ENCODE peak calls at places on chromosomes 12 and 14, in ten cellular contexts. C is colonic mucosa; M is left lung; E is CD8-positive, alpha-beta memory T cell; I is Peyer's patch; G is H9; K is gastrocnemius medialis; F is tibial nerve; W is A549; V is uterus. B is an unnamed sample.

GRCh38 chr12:388547-389137 is 478 bp downstream of the KDM5A start:
- DNase-seq in C (peak; percentile 48), M (peak; percentile 47), E (peak; percentile 73), I (peak; percentile 59), G (no peak), K (no peak), F (no peak), W (peak; percentile 37), V (no peak), B (peak; percentile 34)

GRCh38 chr12:27899151-27899661 is 73.3 kb downstream of the PTHLH start:
- DNase-seq in C (no peak), M (no peak), E (no peak), I (no peak), G (no peak), K (no peak), F (no peak), W (peak; percentile 66), V (no peak), B (no peak)

GRCh38 chr14:22052795-22053194 is 379.2 kb upstream of the OR4E1 start:
- DNase-seq in C (no peak), M (no peak), E (no peak), I (no peak), G (no peak), K (no peak), F (no peak), W (no peak), V (no peak), B (no peak)

GRCh38 chr14:39469094-39469710 is 37.0 kb upstream of the FBXO33 start:
- DNase-seq in C (no peak), M (no peak), E (peak; percentile 28), I (no peak), G (peak; percentile 70), K (no peak), F (no peak), W (peak; percentile 35), V (no peak), B (no peak)

GRCh38 chr14:54395284-54395683 is 1.5 kb upstream of the CDKN3 start:
- DNase-seq in C (no peak), M (no peak), E (no peak), I (no peak), G (no peak), K (no peak), F (no peak), W (no peak), V (no peak), B (no peak)

GRCh38 chr12:7154042-7154441 is 23.9 kb downstream of the CLSTN3 start:
- DNase-seq in C (no peak), M (no peak), E (no peak), I (no peak), G (no peak), K (no peak), F (no peak), W (no peak), V (no peak), B (no peak)

GRCh38 chr14:100734031-100734990 is 7.6 kb downstream of the DLK1 start:
- DNase-seq in C (no peak), M (peak; percentile 24), E (no peak), I (no peak), G (peak; percentile 10), K (no peak), F (no peak), W (no peak), V (no peak), B (no peak)

GRCh38 chr14:59900536-59900935 is 19.4 kb upstream of the LRRC9 start:
- DNase-seq in C (no peak), M (no peak), E (no peak), I (no peak), G (no peak), K (no peak), F (no peak), W (no peak), V (no peak), B (no peak)

GRCh38 chr12:45322810-45323209 is 106.9 kb downstream of the ANO6 start:
- DNase-seq in C (no peak), M (no peak), E (no peak), I (no peak), G (no peak), K (no peak), F (no peak), W (no peak), V (no peak), B (no peak)

GRCh38 chr14:89481167-89481566 is 64.1 kb upstream of the FOXN3 start:
- DNase-seq in C (peak; percentile 36), M (peak; percentile 40), E (no peak), I (peak; percentile 54), G (no peak), K (peak; percentile 79), F (peak; percentile 54), W (no peak), V (no peak), B (peak; percentile 70)

DNA sequence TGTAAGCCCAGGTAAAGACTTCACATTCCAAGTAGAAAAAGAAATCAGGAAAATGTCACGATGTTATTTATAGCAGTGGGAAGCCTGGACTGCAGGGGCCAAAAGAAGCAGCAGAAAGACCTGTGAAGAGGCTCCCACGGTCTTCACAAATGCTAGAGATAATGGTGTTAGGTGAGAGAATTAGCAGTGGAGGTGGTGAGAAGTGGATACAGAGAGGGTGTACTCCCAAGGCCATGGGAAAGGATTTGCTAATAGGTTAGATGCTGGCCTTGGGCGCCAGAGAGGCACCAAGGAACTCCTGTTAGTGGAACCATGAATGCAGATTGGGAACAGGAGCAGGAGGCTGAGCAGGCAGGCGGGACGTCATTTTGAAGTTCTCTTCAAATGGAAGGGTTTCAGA is 386.1 kb downstream of the C12orf75 start:
- DNase-seq in C (no peak), M (no peak), E (no peak), I (no peak), G (no peak), K (no peak), F (no peak), W (no peak), V (no peak), B (no peak)
- H3K9me3 ChIP-seq in C (no peaks in the 10 kb centered on the region), M (no peaks in the 10 kb centered on the region), E (no peaks in the 10 kb centered on the region), I (no peaks in the 10 kb centered on the region), G (no peaks in the 10 kb centered on the region), K (no peaks in the 10 kb centered on the region), F (no peaks in the 10 kb centered on the region), W (no peaks in the 10 kb centered on the region), V (no peaks in the 10 kb centered on the region), B (no peaks in the 10 kb centered on the region)

DNA sequence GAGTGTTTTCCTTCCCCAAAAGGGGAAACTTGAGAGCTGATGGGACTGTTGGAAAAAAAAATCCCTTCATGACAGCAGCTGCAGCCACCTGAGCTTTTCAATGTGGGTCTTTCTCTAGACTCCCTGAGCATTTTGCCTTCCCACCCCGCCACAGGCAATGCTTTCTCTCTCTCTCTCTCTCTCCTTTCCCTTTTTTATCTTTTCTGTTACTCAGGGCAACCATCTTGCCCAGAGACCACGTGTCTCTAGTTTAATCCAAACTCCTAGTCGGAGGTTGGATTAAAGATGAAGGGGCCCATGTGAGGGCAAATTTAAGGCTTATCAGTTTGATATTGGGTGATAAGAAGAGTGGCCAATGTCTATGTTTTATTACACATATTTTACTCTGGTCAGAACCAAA is 25.9 kb upstream of the B4GALNT1 start:
- DNase-seq in C (no peak), M (no peak), E (no peak), I (no peak), G (no peak), K (no peak), F (no peak), W (no peak), V (no peak), B (no peak)
- H3K9me3 ChIP-seq in C (no peaks in the 10 kb centered on the region), M (no peaks in the 10 kb centered on the region), E (no peaks in the 10 kb centered on the region), I (no peaks in the 10 kb centered on the region), G (no peaks in the 10 kb centered on the region), K (no peaks in the 10 kb centered on the region), F (no peaks in the 10 kb centered on the region), W (peaks cover 21% of the 10 kb centered on the region), V (no peaks in the 10 kb centered on the region), B (no peaks in the 10 kb centered on the region)

GRCh38 chr12:34299802-34300193 is 277.5 kb downstream of the ALG10 start:
- DNase-seq in C (no peak), M (no peak), E (no peak), I (no peak), G (no peak), K (no peak), F (no peak), W (no peak), V (no peak), B (peak; percentile 2)

GRCh38 chr12:34303091-34303870 is 281.0 kb downstream of the ALG10 start:
- DNase-seq in C (no peak), M (no peak), E (no peak), I (no peak), G (no peak), K (no peak), F (no peak), W (no peak), V (no peak), B (no peak)

GRCh38 chr12:34302131-34302885 is 280.0 kb downstream of the ALG10 start:
- DNase-seq in C (no peak), M (no peak), E (no peak), I (no peak), G (no peak), K (no peak), F (no peak), W (no peak), V (no peak), B (no peak)

GRCh38 chr12:34300376-34301250 is 278.3 kb downstream of the ALG10 start:
- DNase-seq in C (no peak), M (no peak), E (no peak), I (no peak), G (no peak), K (no peak), F (no peak), W (no peak), V (no peak), B (no peak)

GRCh38 chr12:34301251-34302130 is 279.2 kb downstream of the ALG10 start:
- DNase-seq in C (no peak), M (no peak), E (no peak), I (no peak), G (no peak), K (no peak), F (no peak), W (no peak), V (no peak), B (peak; percentile 37)
- H3K9me3 ChIP-seq in C (no peaks in the 10 kb centered on the region), M (no peaks in the 10 kb centered on the region), E (no peaks in the 10 kb centered on the region), I (no peaks in the 10 kb centered on the region), G (peaks cover 51% of the 10 kb centered on the region), K (no peaks in the 10 kb centered on the region), F (no peaks in the 10 kb centered on the region), W (no peaks in the 10 kb centered on the region), V (peaks cover 11% of the 10 kb centered on the region), B (no peaks in the 10 kb centered on the region)

GRCh38 chr14:105139212-105139825 is 29.3 kb downstream of the JAG2 start:
- DNase-seq in C (no peak), M (peak; percentile 20), E (no peak), I (no peak), G (peak; percentile 20), K (no peak), F (no peak), W (no peak), V (no peak), B (no peak)
- H3K9me3 ChIP-seq in C (no peaks in the 10 kb centered on the region), M (no peaks in the 10 kb centered on the region), E (no peaks in the 10 kb centered on the region), I (no peaks in the 10 kb centered on the region), G (no peaks in the 10 kb centered on the region), K (no peaks in the 10 kb centered on the region), F (no peaks in the 10 kb centered on the region), W (peaks cover 21% of the 10 kb centered on the region), V (peaks cover 6% of the 10 kb centered on the region), B (peaks cover 11% of the 10 kb centered on the region)

GRCh38 chr14:29738950-29739349 is 188.7 kb downstream of the PRKD1 start:
- DNase-seq in C (no peak), M (no peak), E (no peak), I (no peak), G (no peak), K (no peak), F (no peak), W (no peak), V (no peak), B (no peak)
- H3K9me3 ChIP-seq in C (no peaks in the 10 kb centered on the region), M (no peaks in the 10 kb centered on the region), E (peaks cover 9% of the 10 kb centered on the region), I (no peaks in the 10 kb centered on the region), G (no peaks in the 10 kb centered on the region), K (no peaks in the 10 kb centered on the region), F (no peaks in the 10 kb centered on the region), W (no peaks in the 10 kb centered on the region), V (no peaks in the 10 kb centered on the region), B (no peaks in the 10 kb centered on the region)